ENCODE peak calls at places on chromosomes 5 and 9, in seven cellular contexts. O is cardiac fibroblast, V is spleen, P is AG20443, K is RWPE1, U is NCI-H1092, S is SK-N-DZ. W is an unnamed sample.

GRCh38 chr5:453725-454481 is 10.9 kb downstream of the EXOC3 start:
- DNase-seq in V (peak; percentile 67), O (no peak), U (no peak), P (no peak), K (no peak), S (no peak), W (no peak)

GRCh38 chr5:57338068-57338848 is 144.4 kb downstream of the ACTBL2 start:
- DNase-seq in P (no peak), O (peak; percentile 57), S (peak; percentile 9), U (no peak), V (no peak), K (no peak), W (no peak)

GRCh38 chr9:126276056-126276728 is 50.4 kb upstream of the MVB12B start:
- DNase-seq in U (no peak), S (peak; percentile 68), K (no peak), O (no peak), P (no peak), V (no peak), W (no peak)

GRCh38 chr9:108439967-108440366 is 415.8 kb downstream of the ACTL7B start:
- DNase-seq in P (peak; percentile 61), O (peak; percentile 62), U (no peak), S (no peak), K (peak; percentile 68), V (no peak), W (peak; percentile 71)

GRCh38 chr5:142192799-142193428 is 84.3 kb downstream of the NDFIP1 start:
- DNase-seq in S (no peak), K (no peak), O (no peak), U (no peak), V (no peak), P (no peak), W (no peak)

GRCh38 chr5:57386958-57387357 is 95.7 kb downstream of the ACTBL2 start:
- DNase-seq in K (no peak), V (no peak), P (peak; percentile 52), O (peak; percentile 48), S (no peak), U (no peak), W (peak; percentile 59)

GRCh38 chr5:150519560-150519945 is 11.6 kb downstream of the NDST1 start:
- DNase-seq in V (no peak), O (no peak), U (no peak), K (no peak), S (no peak), P (no peak), W (no peak)

GRCh38 chr5:78638423-78638822 is 10.1 kb downstream of the LHFPL2 start:
- DNase-seq in U (no peak), V (no peak), O (peak; percentile 96), P (peak; percentile 91), K (peak; percentile 99), S (no peak), W (peak; percentile 99)

GRCh38 chr5:115246361-115246991 is 16.2 kb downstream of the PGGT1B start:
- DNase-seq in P (peak; percentile 55), K (peak; percentile 55), S (peak; percentile 43), V (no peak), U (peak; percentile 0), O (peak; percentile 55), W (peak; percentile 26)

GRCh38 chr5:151070449-151070848 is 10.4 kb downstream of the TNIP1 start:
- DNase-seq in V (no peak), P (no peak), S (no peak), K (no peak), O (no peak), U (no peak), W (no peak)

GRCh38 chr5:218457-219289 is 553 bp downstream of the SDHA start:
- DNase-seq in U (no peak), O (peak; percentile 45), K (peak; percentile 23), S (peak; percentile 32), V (peak; percentile 91), P (peak; percentile 20), W (peak; percentile 64)

GRCh38 chr9:6973762-6974161 is 216.0 kb downstream of the KDM4C start:
- DNase-seq in P (no peak), U (no peak), O (peak; percentile 12), S (no peak), K (no peak), V (no peak), W (peak; percentile 48)

GRCh38 chr5:136193396-136193935 is 504 bp upstream of the SMIM32 start:
- DNase-seq in U (no peak), S (no peak), P (no peak), V (peak; percentile 53), O (no peak), K (no peak), W (no peak)

GRCh38 chr5:132265336-132266030 is 8.0 kb downstream of the PDLIM4 start:
- DNase-seq in S (no peak), O (peak; percentile 97), V (peak; percentile 20), P (peak; percentile 96), U (no peak), K (peak; percentile 96), W (peak; percentile 95)

GRCh38 chr9:132324425-132324824 is 30.4 kb downstream of the SETX start:
- DNase-seq in P (no peak), V (no peak), U (no peak), K (no peak), S (no peak), O (no peak), W (no peak)

GRCh38 chr5:167587768-167588167 is 703.7 kb upstream of the WWC1 start:
- DNase-seq in U (no peak), V (no peak), S (peak; percentile 71), P (peak; percentile 42), K (peak; percentile 63), O (peak; percentile 25), W (no peak)

GRCh38 chr5:79023323-79023722 is 38.2 kb upstream of the ARSB start:
- DNase-seq in P (no peak), S (no peak), V (no peak), U (no peak), K (no peak), O (no peak), W (no peak)

GRCh38 chr9:134564431-134565170 is 77.0 kb upstream of the COL5A1 start:
- DNase-seq in K (no peak), V (no peak), P (peak; percentile 83), S (no peak), U (no peak), O (peak; percentile 52), W (peak; percentile 69)

GRCh38 chr9:1718836-1719235 is 296.3 kb upstream of the SMARCA2 start:
- DNase-seq in S (no peak), U (no peak), O (no peak), K (no peak), V (no peak), P (no peak), W (no peak)

GRCh38 chr5:134125195-134126015 is 10.9 kb downstream of the TCF7 start:
- DNase-seq in O (peak; percentile 68), P (peak; percentile 86), V (no peak), K (peak; percentile 86), S (no peak), U (no peak), W (peak; percentile 98)

GRCh38 chr5:123278284-123278683 is 144.9 kb downstream of the CEP120 start:
- DNase-seq in V (no peak), K (no peak), U (no peak), O (no peak), S (no peak), P (peak; percentile 13), W (peak; percentile 24)

W was measured in foreskin fibroblast.